ENCODE peak calls at places on chromosome 21, in nine cellular contexts. E is T-helper 2 cell; T is kidney tubule cell; G is stimulated activated CD4-positive, alpha-beta T cell treated with anti-CD3 and anti-CD28 coated beads, Interleukin-2, amount 100 ng/mL, for 4 hours; D is H54; X is stimulated activated CD8-positive, alpha-beta memory T cell treated with anti-CD3 and anti-CD28 coated beads, Interleukin-12 subunit alpha, Interleukin-12 subunit beta, amount 100 ng/mL, for 4 hours; V is NCI-H1105; K is T47D; Q is T-cell. M is an unnamed sample.

GRCh38 chr21:42797522-42797921 is 81.8 kb downstream of the WDR4 start:
- DNase-seq in X (no peak), T (no peak), V (no peak), E (no peak), K (no peak), D (no peak), Q (no peak), G (no peak), M (no peak)

GRCh38 chr21:18204931-18205330 is 39.7 kb upstream of the CHODL start:
- DNase-seq in E (no peak), G (no peak), K (no peak), D (no peak), V (peak), Q (no peak), T (no peak), X (no peak), M (no peak)

GRCh38 chr21:27219068-27219467 is 252.2 kb upstream of the ADAMTS5 start:
- DNase-seq in V (no peak), D (no peak), T (peak), X (no peak), E (no peak), K (no peak), Q (no peak), G (no peak), M (peak)

GRCh38 chr21:16192900-16193299 is 463.1 kb downstream of the USP25 start:
- DNase-seq in E (no peak), Q (no peak), X (no peak), G (no peak), T (peak), D (peak), K (no peak), V (no peak), M (no peak)

GRCh38 chr21:38511198-38511597 is 12.9 kb upstream of the ERG start:
- DNase-seq in G (no peak), T (no peak), E (no peak), Q (no peak), K (no peak), V (no peak), D (no peak), X (no peak), M (no peak)

GRCh38 chr21:25640671-25641292 is 1.7 kb downstream of the JAM2 start:
- DNase-seq in T (no peak), E (no peak), V (no peak), X (no peak), Q (no peak), K (no peak), G (no peak), D (no peak), M (no peak)

GRCh38 chr21:32562426-32562825 is 22.9 kb downstream of the TCP10L start:
- DNase-seq in K (no peak), V (no peak), E (no peak), G (no peak), T (no peak), X (no peak), D (no peak), Q (peak), M (peak)

GRCh38 chr21:45262616-45263015 is 25.1 kb downstream of the POFUT2 start:
- DNase-seq in T (peak), Q (no peak), G (no peak), K (no peak), D (no peak), E (no peak), X (no peak), V (no peak), M (no peak)

GRCh38 chr21:34775793-34776192 is 107.0 kb downstream of the CLIC6 start:
- DNase-seq in D (no peak), Q (no peak), K (no peak), V (no peak), T (peak), E (no peak), X (no peak), G (no peak), M (no peak)

GRCh38 chr21:32726742-32727477 is 903 bp downstream of the SYNJ1 start:
- DNase-seq in G (peak), X (no peak), K (peak), T (peak), D (peak), Q (no peak), E (no peak), V (no peak), M (peak)

GRCh38 chr21:34598931-34599400 is 15.9 kb downstream of the RCAN1 start:
- DNase-seq in K (no peak), X (no peak), Q (no peak), V (no peak), G (no peak), D (no peak), T (peak), E (no peak), M (no peak)

GRCh38 chr21:42530167-42530518 is 16.5 kb downstream of the SLC37A1 start:
- DNase-seq in G (no peak), V (no peak), Q (no peak), K (no peak), T (no peak), D (no peak), X (no peak), E (no peak), M (no peak)

GRCh38 chr21:33539612-33540011 is 2.3 kb downstream of the GART start:
- DNase-seq in X (no peak), E (no peak), G (no peak), K (no peak), Q (no peak), T (no peak), V (no peak), D (no peak), M (no peak)

GRCh38 chr21:30116474-30116873 is 50.1 kb downstream of the CLDN17 start:
- DNase-seq in D (no peak), T (no peak), K (no peak), E (no peak), Q (no peak), G (no peak), V (no peak), X (no peak), M (no peak)

GRCh38 chr21:37631319-37632117 is 264.9 kb downstream of the DYRK1A start:
- DNase-seq in Q (no peak), V (no peak), D (no peak), K (no peak), G (no peak), X (no peak), T (peak), E (no peak), M (no peak)

GRCh38 chr21:38914531-38915385 is 109.0 kb downstream of the ETS2 start:
- DNase-seq in E (no peak), V (no peak), T (no peak), Q (no peak), G (no peak), K (no peak), D (no peak), X (no peak), M (no peak)